ENCODE peak calls at places on chromosomes 2 and 18, in ten cellular contexts. One of them, this sample, is unnamed.
A peak's percentile ranks its signal among the peaks of the same experiment; 100 is the strongest.

GRCh38 chr2:71935291-71935848 is 212.3 kb downstream of the CYP26B1 start:
- DNase-seq in sigmoid colon: peak; percentile 91
- DNase-seq in K562: peak; percentile 3
- DNase-seq in NB4: peak; percentile 78
- DNase-seq in breast epithelium: no peak
- DNase-seq in GM12891: no peak
- DNase-seq in stomach: no peak
- DNase-seq in transverse colon: peak; percentile 32
- DNase-seq in suprapubic skin: peak; percentile 75
- DNase-seq in H1: peak; percentile 23
- DNase-seq in this sample: no peak

GRCh38 chr2:8644605-8645175 is 37.2 kb upstream of the ID2 start:
- DNase-seq in sigmoid colon: peak; percentile 60
- DNase-seq in suprapubic skin: no peak
- DNase-seq in breast epithelium: no peak
- DNase-seq in GM12891: no peak
- DNase-seq in H1: no peak
- DNase-seq in K562: peak; percentile 75
- DNase-seq in stomach: no peak
- DNase-seq in NB4: peak; percentile 96
- DNase-seq in transverse colon: no peak
- DNase-seq in this sample: no peak

GRCh38 chr2:39127973-39128372 is 7.1 kb upstream of the SOS1 start:
- DNase-seq in GM12891: no peak
- DNase-seq in K562: no peak
- DNase-seq in stomach: no peak
- DNase-seq in breast epithelium: no peak
- DNase-seq in sigmoid colon: no peak
- DNase-seq in NB4: peak; percentile 69
- DNase-seq in transverse colon: peak; percentile 19
- DNase-seq in H1: no peak
- DNase-seq in suprapubic skin: no peak
- DNase-seq in this sample: peak; percentile 10

GRCh38 chr2:134862069-134862468 is 23.7 kb downstream of the ACMSD start:
- DNase-seq in suprapubic skin: no peak
- DNase-seq in K562: no peak
- DNase-seq in transverse colon: no peak
- DNase-seq in NB4: no peak
- DNase-seq in sigmoid colon: no peak
- DNase-seq in stomach: no peak
- DNase-seq in GM12891: no peak
- DNase-seq in breast epithelium: no peak
- DNase-seq in H1: no peak
- DNase-seq in this sample: no peak

GRCh38 chr2:232335859-232336215 is 42.7 kb upstream of the ALPP start:
- DNase-seq in GM12891: no peak
- DNase-seq in NB4: no peak
- DNase-seq in suprapubic skin: peak; percentile 52
- DNase-seq in breast epithelium: no peak
- DNase-seq in stomach: peak; percentile 14
- DNase-seq in transverse colon: peak; percentile 4
- DNase-seq in K562: no peak
- DNase-seq in H1: no peak
- DNase-seq in sigmoid colon: peak; percentile 38
- DNase-seq in this sample: no peak

GRCh38 chr2:85997016-85997970 is 108.4 kb downstream of the POLR1A start:
- DNase-seq in transverse colon: no peak
- DNase-seq in GM12891: no peak
- DNase-seq in suprapubic skin: peak; percentile 79
- DNase-seq in K562: peak; percentile 40
- DNase-seq in H1: no peak
- DNase-seq in NB4: no peak
- DNase-seq in stomach: no peak
- DNase-seq in breast epithelium: peak; percentile 51
- DNase-seq in sigmoid colon: peak; percentile 82
- DNase-seq in this sample: no peak

GRCh38 chr2:95312543-95313205 is 15.5 kb downstream of the KCNIP3 start:
- DNase-seq in breast epithelium: no peak
- DNase-seq in K562: no peak
- DNase-seq in H1: no peak
- DNase-seq in transverse colon: no peak
- DNase-seq in suprapubic skin: no peak
- DNase-seq in GM12891: no peak
- DNase-seq in sigmoid colon: no peak
- DNase-seq in stomach: no peak
- DNase-seq in NB4: no peak
- DNase-seq in this sample: no peak

GRCh38 chr18:326846-327245 is 59.0 kb upstream of the THOC1 start:
- DNase-seq in suprapubic skin: no peak
- DNase-seq in breast epithelium: no peak
- DNase-seq in K562: no peak
- DNase-seq in NB4: no peak
- DNase-seq in stomach: no peak
- DNase-seq in GM12891: no peak
- DNase-seq in transverse colon: no peak
- DNase-seq in H1: no peak
- DNase-seq in sigmoid colon: no peak
- DNase-seq in this sample: no peak

GRCh38 chr2:57809230-57809629 is 237.4 kb upstream of the VRK2 start:
- DNase-seq in transverse colon: no peak
- DNase-seq in H1: no peak
- DNase-seq in breast epithelium: no peak
- DNase-seq in suprapubic skin: no peak
- DNase-seq in stomach: no peak
- DNase-seq in GM12891: no peak
- DNase-seq in NB4: no peak
- DNase-seq in sigmoid colon: no peak
- DNase-seq in K562: no peak
- DNase-seq in this sample: no peak

GRCh38 chr18:70513502-70514171 is 224.8 kb downstream of the SOCS6 start:
- DNase-seq in NB4: no peak
- DNase-seq in stomach: no peak
- DNase-seq in K562: no peak
- DNase-seq in suprapubic skin: no peak
- DNase-seq in H1: no peak
- DNase-seq in transverse colon: no peak
- DNase-seq in GM12891: no peak
- DNase-seq in breast epithelium: no peak
- DNase-seq in sigmoid colon: no peak
- DNase-seq in this sample: no peak

GRCh38 chr2:24245986-24246779 is 71.3 kb downstream of the FAM228A start:
- DNase-seq in K562: no peak
- DNase-seq in transverse colon: no peak
- DNase-seq in stomach: no peak
- DNase-seq in sigmoid colon: no peak
- DNase-seq in breast epithelium: no peak
- DNase-seq in NB4: no peak
- DNase-seq in GM12891: no peak
- DNase-seq in H1: no peak
- DNase-seq in suprapubic skin: no peak
- DNase-seq in this sample: no peak

GRCh38 chr2:9262671-9263171 is 56.1 kb downstream of the ASAP2 start:
- DNase-seq in suprapubic skin: peak; percentile 67
- DNase-seq in K562: no peak
- DNase-seq in transverse colon: no peak
- DNase-seq in NB4: no peak
- DNase-seq in stomach: no peak
- DNase-seq in H1: no peak
- DNase-seq in breast epithelium: no peak
- DNase-seq in sigmoid colon: no peak
- DNase-seq in GM12891: no peak
- DNase-seq in this sample: no peak

GRCh38 chr2:176001903-176002683 is at the start of gene LNPK:
- DNase-seq in NB4: peak; percentile 95
- DNase-seq in breast epithelium: peak; percentile 90
- DNase-seq in transverse colon: peak; percentile 96
- DNase-seq in K562: peak; percentile 97
- DNase-seq in GM12891: peak; percentile 87
- DNase-seq in sigmoid colon: peak; percentile 96
- DNase-seq in H1: peak; percentile 95
- DNase-seq in stomach: peak; percentile 94
- DNase-seq in suprapubic skin: peak; percentile 94
- DNase-seq in this sample: peak; percentile 96
- TF ChIP-seq POLR2A in NB4: peak; percentile 75
- TF ChIP-seq POLR2A in breast epithelium: peak; percentile 30
- TF ChIP-seq POLR2A in transverse colon: peak; percentile 91
- TF ChIP-seq POLR2A in K562: peak; percentile 94
- TF ChIP-seq POLR2A in GM12891: peak; percentile 83
- TF ChIP-seq POLR2A in sigmoid colon: peak; percentile 84
- TF ChIP-seq POLR2A in H1: peak; percentile 69
- TF ChIP-seq POLR2A in stomach: no peak
- TF ChIP-seq POLR2A in suprapubic skin: peak; percentile 54
- TF ChIP-seq POLR2A in this sample: peak; percentile 94

DNA sequence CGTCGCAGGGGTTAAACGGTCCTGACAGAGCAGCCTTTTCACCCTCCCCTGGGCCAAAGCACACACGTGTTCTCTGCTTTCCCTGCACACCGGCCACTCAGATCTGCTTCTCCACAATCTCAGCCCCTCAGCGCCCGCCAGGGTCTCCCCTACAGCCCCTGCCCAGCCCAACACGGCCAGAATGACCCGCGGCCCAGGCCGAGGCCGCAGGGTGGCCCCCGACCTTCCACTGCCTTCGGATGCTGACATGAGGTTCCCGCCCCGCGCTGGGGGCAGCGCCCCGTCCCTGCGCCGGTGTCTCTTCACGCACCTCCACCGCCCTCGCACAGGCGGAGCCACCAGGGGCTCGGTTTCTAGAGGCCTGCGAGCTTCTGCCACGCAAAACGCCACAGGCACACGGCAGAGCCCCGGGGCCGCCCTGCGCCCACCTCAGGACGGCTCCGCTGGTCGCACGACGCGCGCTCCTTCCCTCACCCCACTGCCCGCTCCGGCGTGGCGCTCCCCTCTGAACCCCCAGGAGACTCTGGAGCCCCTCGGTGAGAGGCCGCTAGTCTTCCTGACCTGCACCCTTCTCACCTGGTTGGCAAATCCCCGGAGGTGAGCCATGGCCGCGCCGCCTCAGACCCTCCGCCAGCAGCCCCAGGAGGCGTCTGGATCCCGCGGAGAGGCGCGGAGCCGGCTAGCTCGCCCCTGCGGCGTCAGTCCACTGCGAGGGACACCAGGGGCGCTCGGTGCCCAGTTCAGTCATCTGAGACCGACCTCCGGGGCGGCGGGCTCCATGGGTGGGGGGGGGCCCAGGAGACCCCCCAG is 749 bp downstream of the STK25 start:
- DNase-seq in H1: peak; percentile 73
- DNase-seq in sigmoid colon: no peak
- DNase-seq in suprapubic skin: no peak
- DNase-seq in K562: peak; percentile 53
- DNase-seq in transverse colon: peak; percentile 39
- DNase-seq in stomach: peak; percentile 47
- DNase-seq in GM12891: peak; percentile 67
- DNase-seq in NB4: peak; percentile 68
- DNase-seq in breast epithelium: no peak
- DNase-seq in this sample: peak; percentile 74
- TF ChIP-seq POLR2A in H1: no peak
- TF ChIP-seq POLR2A in sigmoid colon: no peak
- TF ChIP-seq POLR2A in suprapubic skin: no peak
- TF ChIP-seq POLR2A in K562: no peak
- TF ChIP-seq POLR2A in transverse colon: no peak
- TF ChIP-seq POLR2A in stomach: no peak
- TF ChIP-seq POLR2A in GM12891: no peak
- TF ChIP-seq POLR2A in NB4: no peak
- TF ChIP-seq POLR2A in breast epithelium: no peak
- TF ChIP-seq POLR2A in this sample: no peak

GRCh38 chr2:230925879-230926765 is 1.1 kb upstream of the GPR55 start:
- DNase-seq in GM12891: no peak
- DNase-seq in suprapubic skin: peak; percentile 47
- DNase-seq in sigmoid colon: peak; percentile 42
- DNase-seq in H1: no peak
- DNase-seq in K562: no peak
- DNase-seq in stomach: peak; percentile 11
- DNase-seq in breast epithelium: no peak
- DNase-seq in NB4: peak; percentile 44
- DNase-seq in transverse colon: peak; percentile 4
- DNase-seq in this sample: no peak
- TF ChIP-seq POLR2A in GM12891: peak; percentile 75
- TF ChIP-seq POLR2A in suprapubic skin: no peak
- TF ChIP-seq POLR2A in sigmoid colon: no peak
- TF ChIP-seq POLR2A in H1: no peak
- TF ChIP-seq POLR2A in K562: no peak
- TF ChIP-seq POLR2A in stomach: no peak
- TF ChIP-seq POLR2A in breast epithelium: no peak
- TF ChIP-seq POLR2A in NB4: no peak
- TF ChIP-seq POLR2A in transverse colon: no peak
- TF ChIP-seq POLR2A in this sample: no peak

GRCh38 chr2:65076345-65076710 is 20.1 kb downstream of the CEP68 start:
- DNase-seq in GM12891: no peak
- DNase-seq in suprapubic skin: no peak
- DNase-seq in K562: no peak
- DNase-seq in H1: no peak
- DNase-seq in NB4: no peak
- DNase-seq in breast epithelium: no peak
- DNase-seq in transverse colon: no peak
- DNase-seq in sigmoid colon: no peak
- DNase-seq in stomach: no peak
- DNase-seq in this sample: no peak

GRCh38 chr2:65077898-65078297 is 21.7 kb downstream of the CEP68 start:
- DNase-seq in H1: no peak
- DNase-seq in GM12891: no peak
- DNase-seq in stomach: no peak
- DNase-seq in breast epithelium: no peak
- DNase-seq in suprapubic skin: no peak
- DNase-seq in sigmoid colon: no peak
- DNase-seq in NB4: no peak
- DNase-seq in transverse colon: no peak
- DNase-seq in K562: no peak
- DNase-seq in this sample: no peak

GRCh38 chr2:65081232-65081685 is 25.0 kb downstream of the CEP68 start:
- DNase-seq in NB4: peak; percentile 71
- DNase-seq in stomach: no peak
- DNase-seq in H1: no peak
- DNase-seq in breast epithelium: no peak
- DNase-seq in K562: no peak
- DNase-seq in transverse colon: no peak
- DNase-seq in suprapubic skin: no peak
- DNase-seq in sigmoid colon: no peak
- DNase-seq in GM12891: no peak
- DNase-seq in this sample: no peak

GRCh38 chr2:65075605-65076344 is 19.6 kb downstream of the CEP68 start:
- DNase-seq in suprapubic skin: peak; percentile 76
- DNase-seq in GM12891: no peak
- DNase-seq in breast epithelium: no peak
- DNase-seq in sigmoid colon: no peak
- DNase-seq in transverse colon: peak; percentile 77
- DNase-seq in NB4: no peak
- DNase-seq in H1: peak; percentile 13
- DNase-seq in K562: peak; percentile 33
- DNase-seq in stomach: peak; percentile 66
- DNase-seq in this sample: peak; percentile 50

DNA sequence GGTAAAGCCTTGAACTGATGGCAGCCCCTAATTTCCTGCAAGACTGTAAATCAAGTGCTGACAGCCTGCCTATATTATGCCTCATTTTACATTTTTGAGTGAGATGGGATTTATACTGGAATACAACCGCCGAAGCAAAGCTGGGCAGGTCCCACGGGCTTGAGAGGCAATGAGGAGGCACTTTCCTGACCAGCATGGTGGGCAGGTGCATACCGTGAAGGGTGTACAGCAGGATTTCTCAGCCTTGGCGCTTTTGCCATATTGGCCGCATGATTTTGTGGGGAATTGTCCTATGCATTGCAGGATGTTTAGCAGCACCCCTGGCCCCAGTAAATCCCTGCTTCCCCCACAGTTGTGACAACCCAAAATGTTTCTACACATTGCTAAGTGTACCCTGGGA is 22.8 kb downstream of the CEP68 start:
- DNase-seq in transverse colon: no peak
- DNase-seq in K562: no peak
- DNase-seq in sigmoid colon: no peak
- DNase-seq in suprapubic skin: no peak
- DNase-seq in breast epithelium: no peak
- DNase-seq in NB4: no peak
- DNase-seq in GM12891: no peak
- DNase-seq in stomach: no peak
- DNase-seq in H1: no peak
- DNase-seq in this sample: no peak
- TF ChIP-seq POLR2A in transverse colon: no peak
- TF ChIP-seq POLR2A in K562: no peak
- TF ChIP-seq POLR2A in sigmoid colon: no peak
- TF ChIP-seq POLR2A in suprapubic skin: no peak
- TF ChIP-seq POLR2A in breast epithelium: no peak
- TF ChIP-seq POLR2A in NB4: no peak
- TF ChIP-seq POLR2A in GM12891: no peak
- TF ChIP-seq POLR2A in stomach: no peak
- TF ChIP-seq POLR2A in H1: no peak
- TF ChIP-seq POLR2A in this sample: no peak

This sample was measured in erythroblast.